ENCODE peak calls at places on chromosomes 12 and 14, in ten cellular contexts. G is A549, P is K562, R is HepG2, Y is transverse colon, L is ovary, C is esophagus muscularis mucosa, I is stomach, J is SK-N-SH, N is suprapubic skin. M is an unnamed sample.

GRCh38 chr12:17358850-17359249 is 731.1 kb downstream of the RERGL start:
- DNase-seq in G (no peak), P (no peak), R (no peak), Y (no peak), L (no peak), C (no peak), I (no peak), J (no peak), N (no peak), M (no peak)

GRCh38 chr14:33925209-33925608 is 25.7 kb downstream of the EGLN3 start:
- DNase-seq in G (no peak), P (no peak), R (no peak), Y (no peak), L (no peak), C (no peak), I (no peak), J (peak; percentile 40), N (no peak), M (no peak)

GRCh38 chr12:42979746-42980145 is 390.2 kb upstream of the PRICKLE1 start:
- DNase-seq in G (no peak), P (no peak), R (no peak), Y (no peak), L (no peak), C (no peak), I (no peak), J (no peak), N (no peak), M (no peak)

GRCh38 chr14:56217380-56218045 is 99.3 kb downstream of the PELI2 start:
- DNase-seq in G (no peak), P (no peak), R (no peak), Y (no peak), L (no peak), C (no peak), I (no peak), J (no peak), N (no peak), M (no peak)

GRCh38 chr14:101620821-101621785 is 59.8 kb downstream of the DIO3 start:
- DNase-seq in G (no peak), P (no peak), R (no peak), Y (no peak), L (no peak), C (peak; percentile 83), I (peak; percentile 20), J (peak; percentile 15), N (no peak), M (no peak)

GRCh38 chr14:94113490-94113889 is 3.0 kb downstream of the IFI27 start:
- DNase-seq in G (no peak), P (no peak), R (no peak), Y (peak; percentile 73), L (no peak), C (no peak), I (peak; percentile 82), J (peak; percentile 64), N (peak; percentile 57), M (no peak)

GRCh38 chr12:128737292-128737966 is 86.3 kb downstream of the SLC15A4 start:
- DNase-seq in G (no peak), P (no peak), R (no peak), Y (no peak), L (no peak), C (no peak), I (no peak), J (no peak), N (no peak), M (no peak)

GRCh38 chr14:105527381-105528196 is 1.2 kb downstream of the TMEM121 start:
- DNase-seq in G (no peak), P (no peak), R (no peak), Y (no peak), L (no peak), C (no peak), I (no peak), J (no peak), N (peak; percentile 66), M (no peak)

GRCh38 chr12:9933966-9934365 is 1.8 kb upstream of the CLEC2A start:
- DNase-seq in G (no peak), P (no peak), R (no peak), Y (no peak), L (no peak), C (no peak), I (no peak), J (no peak), N (no peak), M (no peak)

GRCh38 chr12:132715874-132716273 is 5.2 kb downstream of the PGAM5 start:
- DNase-seq in G (no peak), P (no peak), R (no peak), Y (no peak), L (no peak), C (no peak), I (no peak), J (no peak), N (no peak), M (no peak)

GRCh38 chr12:47273191-47273626 is 193.4 kb upstream of the AMIGO2 start:
- DNase-seq in G (peak; percentile 60), P (no peak), R (no peak), Y (no peak), L (no peak), C (peak; percentile 29), I (no peak), J (no peak), N (no peak), M (no peak)

GRCh38 chr12:6752931-6753771 is at the start of gene MLF2:
- DNase-seq in G (peak; percentile 99), P (peak; percentile 97), R (peak; percentile 96), Y (peak; percentile 99), L (peak; percentile 99), C (peak; percentile 99), I (peak; percentile 98), J (peak; percentile 99), N (peak; percentile 99), M (peak; percentile 96)

GRCh38 chr14:71183856-71184255 is 276.6 kb downstream of the PCNX1 start:
- DNase-seq in G (no peak), P (no peak), R (no peak), Y (no peak), L (no peak), C (no peak), I (no peak), J (peak; percentile 47), N (no peak), M (no peak)

GRCh38 chr12:72191761-72192160 is 80.4 kb upstream of the TRHDE start:
- DNase-seq in G (no peak), P (no peak), R (no peak), Y (no peak), L (no peak), C (no peak), I (no peak), J (no peak), N (no peak), M (no peak)

DNA sequence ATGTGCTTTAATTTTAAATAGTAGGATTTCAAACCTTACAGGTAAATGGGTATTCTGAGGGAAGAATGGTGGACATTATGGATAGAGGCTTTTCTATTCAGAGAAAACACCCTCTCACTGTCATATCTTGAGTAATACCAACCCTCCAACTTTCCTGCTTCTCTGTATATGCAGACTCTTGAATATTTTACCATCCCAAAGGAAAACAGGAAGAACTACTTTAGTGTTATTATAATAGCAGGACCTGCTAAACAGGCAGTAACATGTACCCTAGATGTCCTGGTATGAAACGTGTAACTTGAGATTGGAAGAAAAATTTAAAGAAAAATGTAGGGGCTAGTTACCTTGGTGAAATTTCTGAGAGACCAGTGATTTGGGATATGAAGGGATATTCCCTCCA is 82.9 kb upstream of the TRHDE start:
- DNase-seq in G (no peak), P (no peak), R (no peak), Y (no peak), L (no peak), C (no peak), I (no peak), J (no peak), N (no peak), M (no peak)
- TF ChIP-seq EP300 in G (no peak), P (no peak), R (no peak), Y (no peak), L (no peak), C (no peak), I (no peak), J (no peak), N (no peak), M (no peak)

DNA sequence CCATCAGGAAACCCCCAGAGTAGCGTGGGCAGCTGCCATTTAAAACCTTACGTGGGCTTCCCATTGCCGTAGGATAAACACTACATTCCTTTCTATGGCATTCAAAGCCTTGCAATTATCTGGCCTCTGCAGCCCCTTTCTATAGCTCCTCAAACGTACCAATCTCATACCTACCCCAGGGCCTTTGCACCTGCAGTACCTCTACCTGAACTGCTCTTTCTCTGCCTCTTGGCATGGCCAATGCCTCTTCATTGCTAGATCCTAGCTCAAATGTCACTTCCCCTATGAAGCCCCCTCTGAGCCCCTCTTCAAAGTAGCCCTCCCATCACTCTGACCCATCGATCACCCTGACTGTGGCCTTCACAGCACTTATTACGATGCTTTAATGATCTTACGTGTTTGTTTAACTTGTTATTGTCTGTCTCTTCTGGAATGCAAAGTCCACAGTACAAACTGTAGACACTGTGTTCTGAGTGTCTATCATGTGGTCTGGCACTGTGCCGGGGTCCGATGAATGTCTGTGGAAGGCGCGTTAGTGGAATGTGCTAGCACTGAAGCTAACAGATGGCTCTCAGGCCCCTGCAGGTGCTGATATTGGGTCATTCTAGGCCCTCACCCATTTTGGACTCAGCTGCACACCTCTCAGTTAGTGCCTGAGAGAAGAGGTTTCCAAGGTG is 157.3 kb upstream of the NOS1 start:
- DNase-seq in G (peak; percentile 24), P (no peak), R (peak; percentile 88), Y (peak; percentile 85), L (no peak), C (no peak), I (no peak), J (no peak), N (no peak), M (no peak)
- TF ChIP-seq EP300 in G (no peak), P (no peak), R (peak; percentile 42), Y (no peak), L (no peak), C (no peak), I (no peak), J (no peak), N (no peak), M (no peak)

GRCh38 chr14:61177279-61178225 is 103.6 kb downstream of the TMEM30B start:
- DNase-seq in G (no peak), P (no peak), R (no peak), Y (no peak), L (no peak), C (peak; percentile 68), I (no peak), J (no peak), N (no peak), M (no peak)
- TF ChIP-seq EP300 in G (no peak), P (no peak), R (no peak), Y (no peak), L (no peak), C (no peak), I (no peak), J (no peak), N (no peak), M (no peak)

DNA sequence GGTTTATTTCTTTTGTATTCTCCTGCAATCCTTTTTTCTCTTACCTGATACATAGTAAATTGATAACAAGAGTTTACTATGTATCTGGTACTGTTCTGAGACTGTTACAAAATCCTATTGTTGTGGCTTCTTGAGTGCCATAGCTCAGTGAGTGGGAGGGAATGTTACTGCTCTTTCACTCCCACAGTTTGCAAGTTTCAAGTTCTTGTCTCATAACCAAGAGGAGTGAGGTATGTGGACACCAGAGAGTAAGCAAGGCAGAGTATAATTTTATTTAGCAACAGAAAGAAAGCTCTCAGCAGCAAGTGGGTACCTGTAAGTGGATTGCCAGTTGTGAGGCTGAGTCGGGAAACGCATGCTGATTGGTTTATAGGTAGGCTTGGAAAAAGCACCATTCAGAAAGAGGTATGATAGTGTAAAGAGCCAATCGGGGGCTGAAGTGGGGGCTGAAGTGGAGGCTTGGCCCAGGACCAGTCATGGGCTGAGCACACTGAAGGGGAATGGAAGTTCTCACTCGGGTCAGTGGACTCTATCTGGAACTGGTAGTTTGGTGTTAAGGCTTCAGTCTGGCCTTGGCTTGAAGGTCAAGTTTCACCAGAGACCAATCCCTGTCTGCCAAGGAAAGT is 850.8 kb downstream of the TMTC2 start:
- DNase-seq in G (no peak), P (no peak), R (no peak), Y (no peak), L (no peak), C (no peak), I (no peak), J (no peak), N (no peak), M (no peak)
- TF ChIP-seq EP300 in G (no peak), P (no peak), R (no peak), Y (no peak), L (no peak), C (no peak), I (no peak), J (no peak), N (no peak), M (no peak)